ENCODE peak calls at places on chromosomes 2 and 18, in eight cellular contexts. X, R, O, H, U, Z, E and A are unnamed samples.

GRCh38 chr2:15927546-15928218 is 12.7 kb upstream of the MYCN start:
- DNase-seq in X (no peak), R (no peak), O (no peak), H (no peak), U (no peak), Z (no peak), E (no peak), A (no peak)

GRCh38 chr2:16649353-16650286 is 16.0 kb downstream of the CYRIA start:
- DNase-seq in X (no peak), R (no peak), O (no peak), H (no peak), U (no peak), Z (no peak), E (no peak), A (no peak)

GRCh38 chr18:46434629-46435028 is 222.4 kb downstream of the LOXHD1 start:
- DNase-seq in X (no peak), R (no peak), O (no peak), H (no peak), U (no peak), Z (no peak), E (no peak), A (no peak)

GRCh38 chr2:69798909-69799526 is 30.4 kb upstream of the GMCL1 start:
- DNase-seq in X (no peak), R (no peak), O (peak), H (no peak), U (no peak), Z (no peak), E (no peak), A (no peak)

GRCh38 chr18:79939096-79939495 is 12.4 kb downstream of the SLC66A2 start:
- DNase-seq in X (peak), R (no peak), O (no peak), H (peak), U (no peak), Z (no peak), E (no peak), A (peak)

GRCh38 chr2:218257390-218257981 is 3.3 kb upstream of the GPBAR1 start:
- DNase-seq in X (peak), R (no peak), O (peak), H (peak), U (no peak), Z (no peak), E (no peak), A (no peak)

GRCh38 chr2:11022064-11022463 is 110.3 kb downstream of the KCNF1 start:
- DNase-seq in X (no peak), R (no peak), O (no peak), H (no peak), U (no peak), Z (no peak), E (no peak), A (no peak)

GRCh38 chr18:5872886-5873285 is 22.4 kb downstream of the TMEM200C start:
- DNase-seq in X (no peak), R (no peak), O (no peak), H (no peak), U (no peak), Z (no peak), E (no peak), A (no peak)

GRCh38 chr2:127588241-127588640 is 52.8 kb downstream of the MYO7B start:
- DNase-seq in X (no peak), R (no peak), O (no peak), H (no peak), U (no peak), Z (no peak), E (no peak), A (no peak)

GRCh38 chr2:51006641-51007040 is 25.3 kb downstream of the NRXN1 start:
- DNase-seq in X (no peak), R (no peak), O (no peak), H (no peak), U (no peak), Z (no peak), E (no peak), A (no peak)

GRCh38 chr2:219028996-219029828 is 12.1 kb downstream of the CFAP65 start:
- DNase-seq in X (no peak), R (no peak), O (no peak), H (no peak), U (no peak), Z (no peak), E (no peak), A (no peak)

GRCh38 chr18:63046375-63046774 is 273.2 kb downstream of the BCL2 start:
- DNase-seq in X (no peak), R (no peak), O (no peak), H (peak), U (no peak), Z (no peak), E (no peak), A (no peak)

GRCh38 chr2:217065695-217066405 is 206.0 kb upstream of the TNP1 start:
- DNase-seq in X (no peak), R (no peak), O (no peak), H (no peak), U (no peak), Z (no peak), E (no peak), A (no peak)

GRCh38 chr2:65574911-65575444 is 142.6 kb upstream of the SPRED2 start:
- DNase-seq in X (no peak), R (peak), O (no peak), H (no peak), U (no peak), Z (no peak), E (no peak), A (no peak)

GRCh38 chr18:1559563-1559962 is 654.9 kb downstream of the ADCYAP1 start:
- DNase-seq in X (no peak), R (no peak), O (no peak), H (no peak), U (peak), Z (no peak), E (no peak), A (no peak)

GRCh38 chr2:138090330-138090729 is 126.1 kb downstream of the HNMT start:
- DNase-seq in X (no peak), R (peak), O (peak), H (no peak), U (peak), Z (no peak), E (no peak), A (no peak)

GRCh38 chr2:228104215-228104614 is 77.3 kb downstream of the SPHKAP start:
- DNase-seq in X (no peak), R (no peak), O (no peak), H (no peak), U (no peak), Z (no peak), E (no peak), A (no peak)

GRCh38 chr2:228103379-228103778 is 78.1 kb downstream of the SPHKAP start:
- DNase-seq in X (no peak), R (no peak), O (no peak), H (no peak), U (no peak), Z (no peak), E (no peak), A (no peak)

GRCh38 chr2:228105526-228106250 is 75.8 kb downstream of the SPHKAP start:
- DNase-seq in X (no peak), R (no peak), O (no peak), H (no peak), U (no peak), Z (no peak), E (no peak), A (no peak)

GRCh38 chr2:228102949-228103348 is 78.5 kb downstream of the SPHKAP start:
- DNase-seq in X (no peak), R (no peak), O (no peak), H (no peak), U (no peak), Z (no peak), E (no peak), A (no peak)
- TF ChIP-seq EP300 in X (no peak), R (no peak), O (no peak), H (no peak), U (no peak), Z (no peak), E (no peak), A (no peak)

GRCh38 chr2:73969356-73969755 is 15.4 kb upstream of the TET3 start:
- DNase-seq in X (no peak), R (no peak), O (no peak), H (no peak), U (no peak), Z (no peak), E (no peak), A (no peak)

GRCh38 chr2:73972846-73973245 is 11.9 kb upstream of the TET3 start:
- DNase-seq in X (no peak), R (no peak), O (no peak), H (no peak), U (no peak), Z (no peak), E (no peak), A (no peak)

GRCh38 chr2:73970268-73970803 is 14.4 kb upstream of the TET3 start:
- DNase-seq in X (no peak), R (no peak), O (no peak), H (no peak), U (no peak), Z (no peak), E (no peak), A (no peak)

GRCh38 chr2:73971722-73972121 is 13.0 kb upstream of the TET3 start:
- DNase-seq in X (no peak), R (no peak), O (no peak), H (no peak), U (no peak), Z (no peak), E (no peak), A (no peak)

DNA sequence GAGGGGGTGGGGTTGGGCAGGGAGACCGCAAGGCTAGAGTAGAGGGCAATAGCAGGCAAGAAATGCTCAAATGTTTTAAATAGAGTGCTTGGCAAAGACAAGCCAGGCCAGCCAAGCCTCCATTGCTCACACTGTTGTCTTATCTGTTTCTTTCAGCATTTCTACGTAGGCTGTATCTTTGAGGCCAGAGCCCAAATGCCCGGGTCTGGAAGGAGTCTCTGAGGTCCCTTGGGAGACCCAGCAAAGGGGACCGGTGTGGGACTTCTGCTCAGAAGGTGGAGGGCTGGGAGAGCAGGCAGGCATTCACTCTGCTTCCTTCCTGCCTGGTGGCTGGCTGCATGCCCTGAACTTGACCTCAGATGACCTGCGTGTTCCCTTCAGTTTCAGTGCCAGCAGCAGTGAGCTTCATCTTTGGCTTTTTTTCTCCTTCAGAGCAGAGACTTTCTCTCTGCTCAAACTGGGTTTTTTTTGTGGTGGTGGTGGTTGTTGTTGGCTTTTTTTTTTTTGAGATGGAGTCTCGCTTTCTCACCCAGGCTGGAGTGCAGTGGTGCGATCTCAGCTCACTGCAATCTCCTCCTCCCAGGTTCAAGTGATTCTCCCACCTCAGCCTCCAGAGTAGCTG is 13.7 kb upstream of the TET3 start:
- DNase-seq in X (peak), R (peak), O (peak), H (peak), U (peak), Z (peak), E (no peak), A (no peak)
- H3K4me3 ChIP-seq in X (no peak), R (no peak), O (no peak), H (no peak), U (no peak), Z (no peak), E (no peak), A (no peak)

GRCh38 chr18:60740313-60740712 is 367.7 kb upstream of the MC4R start:
- DNase-seq in X (no peak), R (no peak), O (no peak), H (no peak), U (no peak), Z (no peak), E (no peak), A (peak)

DNA sequence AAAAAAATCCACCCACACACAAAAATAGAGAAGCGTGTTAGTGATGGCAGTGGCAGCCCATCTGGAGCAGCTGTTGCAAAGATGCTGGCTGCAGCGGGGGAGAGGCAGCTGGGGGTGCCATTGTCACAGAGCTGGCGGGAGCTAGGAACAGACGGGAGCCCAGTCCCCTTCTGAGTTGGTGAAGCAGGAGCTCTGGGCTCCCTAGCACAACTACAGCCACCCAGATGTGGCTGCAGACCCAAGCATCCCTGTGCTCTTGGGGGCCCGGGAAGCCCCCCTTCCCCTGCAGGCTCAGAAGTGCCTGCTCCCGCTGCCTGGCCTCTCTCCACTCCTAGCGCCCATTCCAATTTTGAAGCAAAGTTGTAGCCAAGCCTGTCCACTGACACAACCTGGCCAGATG is 366.6 kb upstream of the MC4R start:
- DNase-seq in X (no peak), R (no peak), O (no peak), H (no peak), U (no peak), Z (no peak), E (no peak), A (no peak)
- TF ChIP-seq EP300 in X (no peak), R (no peak), O (no peak), H (no peak), U (no peak), Z (no peak), E (no peak), A (no peak)

DNA sequence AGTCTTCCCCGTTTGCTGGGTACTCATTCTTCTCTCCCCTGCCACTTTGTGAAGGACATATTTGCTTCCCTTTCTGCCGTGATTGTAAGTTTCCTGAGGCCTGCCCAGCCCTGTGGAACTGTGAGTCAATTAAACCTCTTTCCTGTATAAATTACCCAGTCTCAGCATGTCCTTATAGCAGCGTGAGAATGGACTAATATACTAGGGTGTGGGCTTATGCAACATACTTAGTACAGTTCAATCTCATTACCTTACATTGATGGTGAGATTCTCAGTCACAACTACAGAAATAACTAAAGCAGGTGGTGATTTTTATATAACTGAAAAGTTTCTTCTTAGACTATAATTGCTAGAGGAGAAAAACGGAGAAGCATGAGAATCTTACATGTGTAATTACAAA is 237.9 kb upstream of the MMADHC start:
- DNase-seq in X (no peak), R (no peak), O (no peak), H (no peak), U (no peak), Z (no peak), E (no peak), A (no peak)
- H3K4me3 ChIP-seq in X (no peak), R (no peak), O (no peak), H (no peak), U (no peak), Z (no peak), E (no peak), A (no peak)

GRCh38 chr18:21669736-21670135 is 34.8 kb downstream of the ABHD3 start:
- DNase-seq in X (no peak), R (no peak), O (no peak), H (peak), U (no peak), Z (no peak), E (no peak), A (no peak)
- TF ChIP-seq EP300 in X (no peak), R (no peak), O (no peak), H (no peak), U (no peak), Z (no peak), E (no peak), A (no peak)

GRCh38 chr2:144325086-144325485 is 194.8 kb downstream of the ZEB2 start:
- DNase-seq in X (no peak), R (no peak), O (no peak), H (no peak), U (no peak), Z (no peak), E (no peak), A (no peak)
- H3K4me3 ChIP-seq in X (no peak), R (no peak), O (no peak), H (no peak), U (no peak), Z (no peak), E (no peak), A (no peak)

GRCh38 chr2:75592888-75593287 is 32.1 kb upstream of the EVA1A start:
- DNase-seq in X (no peak), R (no peak), O (no peak), H (no peak), U (no peak), Z (no peak), E (no peak), A (no peak)
- TF ChIP-seq EP300 in X (no peak), R (no peak), O (no peak), H (no peak), U (no peak), Z (no peak), E (no peak), A (no peak)

GRCh38 chr2:113072584-113072983 is 4.8 kb downstream of the IL1F10 start:
- DNase-seq in X (no peak), R (no peak), O (no peak), H (no peak), U (no peak), Z (no peak), E (no peak), A (no peak)
- H3K4me3 ChIP-seq in X (no peak), R (no peak), O (no peak), H (no peak), U (no peak), Z (no peak), E (no peak), A (no peak)

DNA sequence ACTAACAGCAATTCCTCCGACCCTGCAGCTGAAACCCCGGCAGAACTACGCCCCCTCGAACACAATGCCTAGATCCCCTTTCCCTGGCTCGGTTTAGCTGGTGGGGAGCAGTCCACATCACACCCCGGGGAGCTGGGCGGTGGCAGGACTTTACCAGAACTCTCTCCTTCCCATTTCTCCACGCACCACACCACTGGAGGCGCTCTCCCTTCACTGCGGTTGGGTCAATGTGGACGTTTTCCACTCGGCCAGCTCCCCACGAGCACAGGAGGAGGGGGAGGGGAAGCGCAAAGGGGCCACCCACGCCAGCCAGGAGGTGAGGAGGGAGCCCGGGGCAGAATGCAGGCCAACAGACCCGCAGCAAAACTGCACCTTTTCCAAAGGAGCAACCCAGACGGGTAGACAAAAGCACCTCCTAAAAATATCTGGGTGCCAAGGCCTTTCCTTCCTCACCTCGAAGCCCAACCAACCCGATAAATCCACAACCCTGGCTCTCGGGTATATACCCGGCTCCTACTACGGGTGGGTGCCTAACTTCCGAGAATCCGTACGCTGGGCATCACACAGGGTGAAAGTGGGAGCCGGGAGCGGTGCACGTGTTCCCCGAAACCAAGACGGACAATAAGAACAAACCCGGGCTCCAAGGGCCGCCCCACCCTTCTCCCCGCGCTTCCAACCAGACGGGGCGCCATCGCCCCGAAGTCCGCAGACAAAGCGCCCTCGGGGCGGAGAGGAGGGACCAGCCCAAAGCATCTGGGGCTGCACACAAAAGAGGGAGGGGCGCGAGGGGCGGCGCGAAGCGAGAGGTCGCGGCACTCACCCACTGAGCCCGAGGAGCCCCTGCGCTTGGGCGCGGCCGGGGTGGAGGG is 1.1 kb downstream of the RTN4 start:
- DNase-seq in X (peak), R (peak), O (peak), H (peak), U (peak), Z (peak), E (peak), A (peak)
- TF ChIP-seq EP300 in X (no peak), R (peak), O (no peak), H (no peak), U (no peak), Z (no peak), E (no peak), A (peak)

GRCh38 chr18:58619554-58619915 is 9.4 kb downstream of the ALPK2 start:
- DNase-seq in X (no peak), R (no peak), O (no peak), H (no peak), U (no peak), Z (no peak), E (no peak), A (no peak)

GRCh38 chr18:58625839-58626238 is 3.1 kb downstream of the ALPK2 start:
- DNase-seq in X (no peak), R (no peak), O (no peak), H (no peak), U (no peak), Z (no peak), E (no peak), A (no peak)

GRCh38 chr18:58618822-58619553 is 9.9 kb downstream of the ALPK2 start:
- DNase-seq in X (no peak), R (no peak), O (no peak), H (no peak), U (no peak), Z (no peak), E (no peak), A (no peak)

DNA sequence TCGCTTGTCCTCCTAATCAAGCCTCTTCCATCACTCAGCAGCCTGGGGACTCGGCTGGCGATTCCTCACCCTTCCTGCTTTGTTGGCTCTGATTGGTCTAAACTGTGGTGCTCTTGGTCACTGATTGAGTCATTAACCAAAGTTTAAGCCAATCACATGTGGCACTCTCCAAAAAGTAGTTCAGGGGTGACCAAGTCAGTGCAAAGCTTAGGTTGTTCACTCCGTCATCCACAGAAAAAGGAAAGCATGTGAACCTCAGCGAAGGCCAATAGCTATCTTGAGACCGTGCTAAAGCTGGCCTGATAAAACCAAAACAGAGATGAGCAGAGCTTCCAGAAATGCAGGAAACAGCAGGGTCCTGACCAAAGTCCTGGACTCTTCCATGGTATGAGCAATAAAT is 4.9 kb downstream of the ALPK2 start:
- DNase-seq in X (no peak), R (no peak), O (no peak), H (no peak), U (no peak), Z (no peak), E (no peak), A (no peak)
- H3K4me3 ChIP-seq in X (no peak), R (no peak), O (no peak), H (no peak), U (no peak), Z (no peak), E (no peak), A (no peak)